ENCODE peak calls at places on chromosomes 1 and 21, in eight cellular contexts. I is EL; R is activated effector memory CD4-positive, alpha-beta T cell treated with Interleukin-2 at 50 U/mL for 16 hours; V is left colon; C is midbrain; J is HFFc6; D is ELR; N is effector memory CD4-positive, alpha-beta T cell. P is an unnamed sample.

GRCh38 chr1:18282851-18283600 is 175.4 kb downstream of the IGSF21 start:
- DNase-seq in I (no peak), R (no peak), V (no peak), C (no peak), J (no peak), D (no peak), N (no peak), P (no peak)

GRCh38 chr1:171834831-171835230 is 6.5 kb upstream of the DNM3 start:
- DNase-seq in I (no peak), R (no peak), V (no peak), C (no peak), J (no peak), D (no peak), N (no peak), P (no peak)

GRCh38 chr1:51548986-51549619 is 30.0 kb upstream of the EPS15 start:
- DNase-seq in I (peak), R (no peak), V (no peak), C (peak), J (no peak), D (peak), N (no peak), P (no peak)

GRCh38 chr1:53552146-53552940 is 93.1 kb downstream of the DMRTB1 start:
- DNase-seq in I (peak), R (no peak), V (peak), C (no peak), J (no peak), D (no peak), N (no peak), P (no peak)

GRCh38 chr1:195462646-195463045 is 1145.6 kb downstream of the KCNT2 start:
- DNase-seq in I (peak), R (no peak), V (no peak), C (no peak), J (peak), D (peak), N (no peak), P (no peak)

GRCh38 chr21:40194181-40194580 is 326.9 kb downstream of the PCP4 start:
- DNase-seq in I (no peak), R (no peak), V (no peak), C (no peak), J (peak), D (no peak), N (no peak), P (no peak)

GRCh38 chr1:227411066-227411465 is 92.8 kb upstream of the CDC42BPA start:
- DNase-seq in I (peak), R (no peak), V (no peak), C (no peak), J (peak), D (no peak), N (no peak), P (no peak)

GRCh38 chr1:58964880-58965279 is 181.0 kb upstream of the JUN start:
- DNase-seq in I (peak), R (no peak), V (no peak), C (no peak), J (no peak), D (no peak), N (no peak), P (peak)

GRCh38 chr1:22527555-22528296 is 35.6 kb upstream of the EPHA8 start:
- DNase-seq in I (no peak), R (no peak), V (no peak), C (peak), J (no peak), D (peak), N (no peak), P (no peak)

GRCh38 chr1:153881764-153882163 is 41.0 kb downstream of the GATAD2B start:
- DNase-seq in I (peak), R (no peak), V (no peak), C (peak), J (peak), D (peak), N (no peak), P (no peak)

GRCh38 chr1:95388041-95388440 is 154.0 kb downstream of the RWDD3 start:
- DNase-seq in I (no peak), R (no peak), V (no peak), C (no peak), J (no peak), D (no peak), N (no peak), P (no peak)

GRCh38 chr1:25182629-25183028 is 49.7 kb downstream of the SYF2 start:
- DNase-seq in I (peak), R (no peak), V (no peak), C (no peak), J (peak), D (peak), N (no peak), P (no peak)

GRCh38 chr1:72827285-72827684 is 544.9 kb upstream of the NEGR1 start:
- DNase-seq in I (peak), R (no peak), V (no peak), C (no peak), J (peak), D (peak), N (no peak), P (no peak)

GRCh38 chr1:62299426-62300200 is 19.6 kb downstream of the KANK4 start:
- DNase-seq in I (no peak), R (no peak), V (peak), C (peak), J (no peak), D (no peak), N (no peak), P (no peak)

GRCh38 chr21:37636152-37636860 is 269.7 kb downstream of the DYRK1A start:
- DNase-seq in I (peak), R (no peak), V (no peak), C (no peak), J (peak), D (peak), N (no peak), P (no peak)

GRCh38 chr21:41580758-41581554 is 73.0 kb upstream of the TMPRSS2 start:
- DNase-seq in I (no peak), R (no peak), V (peak), C (no peak), J (no peak), D (no peak), N (no peak), P (no peak)

GRCh38 chr1:229624906-229625871 is 733 bp downstream of the TAF5L start:
- DNase-seq in I (peak), R (peak), V (peak), C (peak), J (peak), D (peak), N (peak), P (peak)

GRCh38 chr1:51423098-51423821 is 92.9 kb upstream of the TTC39A start:
- DNase-seq in I (peak), R (no peak), V (no peak), C (no peak), J (peak), D (no peak), N (no peak), P (peak)

GRCh38 chr1:115469703-115470476 is 131.8 kb upstream of the NGF start:
- DNase-seq in I (peak), R (no peak), V (peak), C (peak), J (peak), D (peak), N (no peak), P (peak)

GRCh38 chr1:205832326-205832751 is 17.6 kb downstream of the PM20D1 start:
- DNase-seq in I (no peak), R (no peak), V (no peak), C (no peak), J (no peak), D (no peak), N (no peak), P (no peak)

GRCh38 chr1:69077198-69077597 is 490.5 kb upstream of the LRRC7 start:
- DNase-seq in I (no peak), R (no peak), V (no peak), C (no peak), J (no peak), D (no peak), N (no peak), P (no peak)

GRCh38 chr1:223837206-223837605 is 8.5 kb downstream of the TP53BP2 start:
- DNase-seq in I (no peak), R (no peak), V (no peak), C (no peak), J (no peak), D (peak), N (no peak), P (no peak)

GRCh38 chr1:4309676-4310320 is 344.6 kb upstream of the AJAP1 start:
- DNase-seq in I (no peak), R (no peak), V (no peak), C (no peak), J (no peak), D (no peak), N (no peak), P (no peak)